ENCODE peak calls at places on chromosome 11, in eight cellular contexts. Y is uterus, P is esophagus squamous epithelium, W is K562, T is HCT116, K is endothelial cell of umbilical vein, C is IMR-90, I is prostate gland. U is an unnamed sample. For H3K27me3, the result is how much of the 10 kb centered on the place peaks cover.

GRCh38 chr11:77207019-77207485 is 79.0 kb downstream of the MYO7A start:
- DNase-seq in C (no peak), I (no peak), K (no peak), W (no peak), T (no peak), P (no peak), Y (no peak), U (no peak)

GRCh38 chr11:132784441-132784840 is 747.9 kb downstream of the OPCML start:
- DNase-seq in C (peak), I (no peak), T (no peak), K (no peak), W (no peak), P (no peak), Y (no peak), U (peak)

GRCh38 chr11:131656839-131657211 is 286.4 kb downstream of the NTM start:
- DNase-seq in C (no peak), Y (no peak), I (no peak), W (no peak), T (no peak), P (no peak), K (no peak), U (no peak)

GRCh38 chr11:112610996-112611795 is 350.0 kb upstream of the NCAM1 start:
- DNase-seq in P (no peak), W (no peak), I (no peak), T (no peak), C (no peak), Y (no peak), K (peak), U (no peak)

GRCh38 chr11:120667281-120667680 is 155.7 kb downstream of the GRIK4 start:
- DNase-seq in T (no peak), Y (peak), C (no peak), W (no peak), I (no peak), K (no peak), P (no peak), U (no peak)

GRCh38 chr11:68669301-68670090 is 14.8 kb upstream of the GAL start:
- DNase-seq in W (no peak), Y (no peak), I (no peak), P (no peak), K (no peak), C (no peak), T (no peak), U (no peak)

GRCh38 chr11:84250834-84251613 is 964.9 kb upstream of the CCDC90B start:
- DNase-seq in C (no peak), T (no peak), P (no peak), W (no peak), I (no peak), K (no peak), Y (no peak), U (no peak)

GRCh38 chr11:12213920-12214319 is 103.5 kb downstream of the MICAL2 start:
- DNase-seq in C (peak), K (peak), T (no peak), Y (no peak), P (no peak), W (peak), I (no peak), U (no peak)

GRCh38 chr11:35650467-35650866 is 12.1 kb upstream of the TRIM44 start:
- DNase-seq in I (no peak), W (no peak), K (no peak), T (no peak), P (no peak), Y (no peak), C (no peak), U (no peak)

GRCh38 chr11:17259931-17260499 is 16.5 kb upstream of the NUCB2 start:
- DNase-seq in T (no peak), P (no peak), C (no peak), W (peak), K (no peak), Y (no peak), I (no peak), U (no peak)

GRCh38 chr11:45332486-45332934 is 46.4 kb upstream of the SYT13 start:
- DNase-seq in W (peak), P (no peak), K (no peak), Y (peak), C (peak), T (peak), I (no peak), U (peak)

GRCh38 chr11:133956650-133957633 is at the start of gene IGSF9B:
- DNase-seq in I (peak), C (peak), W (peak), P (no peak), Y (peak), K (peak), T (peak), U (no peak)

GRCh38 chr11:30683176-30683575 is 97.0 kb upstream of the MPPED2 start:
- DNase-seq in W (no peak), P (no peak), I (no peak), T (no peak), Y (no peak), C (peak), K (no peak), U (no peak)

GRCh38 chr11:45745065-45745811 is 59.7 kb upstream of the SLC35C1 start:
- DNase-seq in P (no peak), Y (peak), C (no peak), T (no peak), I (no peak), W (no peak), K (no peak), U (no peak)

GRCh38 chr11:16001899-16002426 is 354.4 kb downstream of the SOX6 start:
- DNase-seq in K (peak), T (peak), W (no peak), I (peak), P (no peak), Y (no peak), C (peak), U (no peak)

GRCh38 chr11:79402912-79403311 is 37.9 kb downstream of the TENM4 start:
- DNase-seq in Y (no peak), C (no peak), I (no peak), P (no peak), W (no peak), K (no peak), T (no peak), U (no peak)

GRCh38 chr11:113579292-113579940 is 104.2 kb upstream of the DRD2 start:
- DNase-seq in C (no peak), Y (no peak), I (no peak), K (no peak), W (no peak), T (no peak), P (no peak), U (peak)

GRCh38 chr11:123487157-123487744 is 57.2 kb downstream of the GRAMD1B start:
- DNase-seq in K (no peak), T (no peak), W (no peak), P (no peak), I (no peak), C (no peak), Y (no peak), U (no peak)

GRCh38 chr11:22582011-22582410 is 43.6 kb downstream of the FANCF start:
- DNase-seq in W (no peak), I (no peak), P (no peak), Y (no peak), K (no peak), T (no peak), C (no peak), U (no peak)

GRCh38 chr11:16805942-16806341 is 67.5 kb downstream of the C11orf58 start:
- DNase-seq in W (no peak), C (peak), I (no peak), P (no peak), Y (no peak), K (no peak), T (no peak), U (no peak)

GRCh38 chr11:69803604-69804218 is 15.5 kb downstream of the FGF3 start:
- DNase-seq in P (no peak), T (no peak), W (no peak), K (no peak), C (no peak), I (no peak), Y (no peak), U (no peak)

GRCh38 chr11:108592591-108593213 is 866 bp downstream of the EXPH5 start:
- DNase-seq in Y (peak), I (peak), W (peak), C (no peak), P (no peak), K (no peak), T (no peak), U (no peak)

GRCh38 chr11:92383430-92383829 is 158.8 kb downstream of the FAT3 start:
- DNase-seq in W (no peak), I (no peak), P (no peak), K (no peak), C (peak), T (no peak), Y (no peak), U (no peak)

GRCh38 chr11:57266157-57266556 is 29.1 kb upstream of the APLNR start:
- DNase-seq in T (no peak), P (no peak), I (no peak), C (no peak), Y (no peak), K (no peak), W (no peak), U (no peak)
- TF ChIP-seq POLR2A in T (no peak), P (no peak), I (no peak), C (no peak), Y (no peak), K (no peak), W (no peak), U (no peak)

GRCh38 chr11:13276852-13277718 is 505 bp upstream of the BMAL1 start:
- DNase-seq in C (peak), Y (peak), I (peak), P (peak), T (peak), W (peak), K (peak), U (peak)
- H3K27me3 ChIP-seq in C (under half), Y (under half), I (under half), P (under half), T (under half), W (under half), K (half or more), U (under half)

GRCh38 chr11:67303989-67304411 is 670 bp downstream of the SSH3 start:
- DNase-seq in I (no peak), C (no peak), W (no peak), K (no peak), Y (peak), T (no peak), P (no peak), U (no peak)
- H3K4me3 ChIP-seq in I (peak), C (peak), W (no peak), K (peak), Y (peak), T (peak), P (peak), U (peak)

DNA sequence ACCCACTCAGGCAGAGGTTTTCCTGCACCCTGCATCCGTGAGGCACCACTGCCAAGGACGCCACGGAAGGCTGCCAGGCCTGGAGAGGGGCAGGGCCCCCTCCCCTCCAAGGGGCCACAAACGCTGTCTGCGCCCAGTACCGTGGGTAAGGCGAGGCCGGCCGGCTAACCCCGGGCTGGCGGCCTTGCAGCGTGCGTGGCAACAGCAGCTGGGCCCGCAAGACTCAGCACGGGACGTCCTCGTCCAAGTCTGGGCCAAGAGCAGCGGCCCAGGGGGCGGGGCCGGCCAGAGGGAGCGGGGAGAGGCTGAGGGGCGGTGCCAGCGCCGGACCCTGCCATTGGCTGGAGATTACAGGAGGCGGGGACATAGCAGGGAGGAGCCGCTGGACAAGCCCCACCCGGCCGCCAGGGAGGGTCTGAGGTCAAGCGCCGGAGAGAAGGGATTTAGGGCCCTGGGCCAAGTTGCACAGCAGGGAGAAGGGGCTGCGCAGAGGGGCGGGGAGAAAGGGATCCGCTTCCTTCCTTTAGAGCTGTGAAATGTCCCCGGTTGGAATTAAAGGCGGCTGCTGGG is 16.0 kb downstream of the SLC43A1 start:
- DNase-seq in C (peak), W (peak), K (peak), T (peak), Y (peak), P (peak), I (peak), U (peak)
- TF ChIP-seq POLR2A in C (no peak), W (no peak), K (peak), T (no peak), Y (peak), P (no peak), I (peak), U (no peak)